ENCODE peak calls at places on chromosomes 7 and 10, in seven cellular contexts. N, Y, Z, Q, S, T and L are unnamed samples.

GRCh38 chr10:24951201-24952145 is 933 bp downstream of the PRTFDC1 start:
- DNase-seq in T (peak; percentile 70), S (no peak), N (no peak), Y (no peak), Q (peak; percentile 73), Z (no peak), L (no peak)

GRCh38 chr7:132049462-132050304 is 493.3 kb upstream of the PODXL start:
- DNase-seq in Q (peak; percentile 78), S (no peak), N (no peak), Z (no peak), Y (peak; percentile 18), T (peak; percentile 38), L (peak; percentile 32)

GRCh38 chr7:90469554-90469953 is at the start of gene PTTG1IP2:
- DNase-seq in Y (no peak), S (no peak), Q (no peak), N (no peak), T (no peak), Z (no peak), L (no peak)

GRCh38 chr7:155166673-155167370 is 96.7 kb downstream of the HTR5A start:
- DNase-seq in Z (peak; percentile 91), T (peak; percentile 90), S (no peak), N (peak; percentile 76), Q (no peak), Y (no peak), L (no peak)

GRCh38 chr10:117903854-117904253 is 142.9 kb downstream of the RAB11FIP2 start:
- DNase-seq in T (no peak), Q (no peak), N (no peak), Z (no peak), Y (no peak), S (no peak), L (no peak)

GRCh38 chr7:135889823-135890222 is 87.3 kb downstream of the MTPN start:
- DNase-seq in N (no peak), Y (no peak), S (no peak), T (no peak), Z (no peak), Q (no peak), L (no peak)

GRCh38 chr7:135768064-135768463 is 19.5 kb upstream of the FAM180A start:
- DNase-seq in S (no peak), Y (no peak), N (no peak), Q (no peak), T (no peak), Z (no peak), L (no peak)

GRCh38 chr7:128836729-128837348 is 6.6 kb downstream of the FLNC start:
- DNase-seq in Q (no peak), S (no peak), N (no peak), Y (no peak), T (no peak), Z (no peak), L (no peak)

GRCh38 chr10:103798511-103798910 is 56.9 kb downstream of the SH3PXD2A start:
- DNase-seq in Y (no peak), T (no peak), Z (no peak), N (no peak), S (no peak), Q (no peak), L (no peak)

GRCh38 chr10:84138478-84139125 is 707 bp upstream of the GHITM start:
- DNase-seq in T (no peak), Q (peak; percentile 65), Z (no peak), S (peak; percentile 12), N (no peak), Y (no peak), L (peak; percentile 11)

GRCh38 chr10:11425288-11425595 is 186.2 kb downstream of the USP6NL start:
- DNase-seq in Q (no peak), S (no peak), Z (no peak), T (peak; percentile 6), Y (no peak), N (no peak), L (no peak)

GRCh38 chr7:139044813-139045794 is 9.3 kb upstream of the ZC3HAV1L start:
- DNase-seq in Y (no peak), Z (no peak), T (no peak), N (no peak), Q (no peak), S (no peak), L (no peak)

GRCh38 chr10:110664483-110665420 is 20.6 kb downstream of the RBM20 start:
- DNase-seq in Y (peak; percentile 20), N (peak; percentile 88), Q (no peak), S (no peak), Z (peak; percentile 85), T (peak; percentile 92), L (peak; percentile 97)

GRCh38 chr10:131915484-131915883 is 14.7 kb downstream of the PPP2R2D start:
- DNase-seq in Y (no peak), Q (no peak), Z (no peak), T (no peak), S (no peak), N (no peak), L (no peak)

GRCh38 chr7:120735791-120736190 is 122.2 kb downstream of the TSPAN12 start:
- DNase-seq in N (no peak), S (no peak), Q (no peak), Y (no peak), T (peak; percentile 59), Z (no peak), L (no peak)

GRCh38 chr7:82477733-82478515 is 34.3 kb upstream of the CACNA2D1 start:
- DNase-seq in N (no peak), S (no peak), Y (no peak), T (no peak), Z (no peak), Q (no peak), L (no peak)

GRCh38 chr10:84715911-84716310 is 387.5 kb downstream of the CCSER2 start:
- DNase-seq in S (no peak), Y (peak; percentile 41), N (peak; percentile 26), Z (no peak), T (peak; percentile 14), Q (peak; percentile 21), L (peak; percentile 48)

GRCh38 chr10:48742891-48743845 is 58.5 kb downstream of the WDFY4 start:
- DNase-seq in Z (no peak), Q (no peak), Y (no peak), S (no peak), N (no peak), T (no peak), L (no peak)

GRCh38 chr10:48748573-48748972 is 63.9 kb downstream of the WDFY4 start:
- DNase-seq in S (no peak), T (no peak), Q (no peak), Y (no peak), N (no peak), Z (no peak), L (no peak)

GRCh38 chr10:48744587-48744986 is 59.9 kb downstream of the WDFY4 start:
- DNase-seq in T (no peak), N (no peak), Z (no peak), Y (no peak), Q (no peak), S (no peak), L (no peak)

GRCh38 chr10:48749254-48749787 is 64.6 kb downstream of the WDFY4 start:
- DNase-seq in T (no peak), Z (no peak), Q (no peak), N (no peak), S (no peak), Y (no peak), L (no peak)

GRCh38 chr10:48745662-48746245 is 61.1 kb downstream of the WDFY4 start:
- DNase-seq in Q (no peak), Y (no peak), T (no peak), S (no peak), Z (no peak), N (no peak), L (no peak)
- TF ChIP-seq CTCF in Q (no peak), Y (peak; percentile 59), T (no peak), S (no peak), Z (no peak), N (peak; percentile 29), L (peak; percentile 25)

DNA sequence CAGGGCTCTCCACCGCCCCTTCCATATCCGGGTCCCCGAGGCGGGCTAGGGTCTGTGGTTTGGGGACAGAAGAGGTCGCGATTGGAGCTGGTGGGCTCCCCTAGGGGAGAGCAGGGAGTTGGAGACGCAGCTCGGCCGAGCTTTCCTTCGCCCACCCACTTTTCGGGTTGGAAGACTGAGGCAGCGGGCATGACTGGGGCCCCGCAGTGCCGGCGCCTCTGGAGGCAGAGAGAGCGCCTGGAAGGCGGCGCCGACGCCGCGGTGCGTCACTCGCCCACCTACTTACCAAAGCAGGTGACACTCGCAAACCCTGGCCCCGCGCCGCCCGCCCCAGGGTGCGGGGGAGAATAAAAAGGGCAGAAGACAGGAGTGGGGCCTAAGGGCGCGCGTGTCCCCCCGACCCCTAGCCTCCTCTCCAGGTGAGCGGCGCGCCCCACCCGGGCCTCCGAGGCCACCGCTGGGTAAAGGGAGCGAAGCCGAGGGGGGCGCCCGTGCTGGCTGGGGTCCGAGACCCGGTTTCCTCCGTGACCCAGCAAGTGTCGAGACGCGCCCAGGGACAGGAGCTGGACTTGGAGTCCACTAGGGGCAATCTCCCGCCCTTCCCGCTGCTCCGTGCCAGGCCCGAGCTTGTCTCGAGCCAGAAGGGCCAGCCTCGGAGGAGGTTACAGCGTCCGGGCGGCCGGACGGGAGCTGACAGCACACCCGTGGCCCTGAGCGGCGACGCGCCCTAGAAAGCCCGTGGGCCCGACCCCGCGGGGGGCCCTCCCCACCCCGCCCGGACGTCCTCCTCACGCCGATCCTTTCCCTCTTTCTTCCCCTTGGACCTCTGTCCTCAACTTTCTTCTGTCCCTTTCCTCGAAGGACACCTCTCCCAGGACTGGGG is 34.4 kb upstream of the GRID1 start:
- DNase-seq in N (peak; percentile 25), Z (no peak), T (peak; percentile 42), Q (peak; percentile 52), Y (peak; percentile 27), S (peak; percentile 54), L (peak; percentile 47)
- H3K27me3 ChIP-seq in N (no peaks in the 10 kb centered on the region), Z (no peaks in the 10 kb centered on the region), T (peaks cover 47% of the 10 kb centered on the region), Q (no peaks in the 10 kb centered on the region), Y (peaks cover 4% of the 10 kb centered on the region), S (peaks cover 35% of the 10 kb centered on the region), L (no peaks in the 10 kb centered on the region)

GRCh38 chr10:71984798-71985388 is 20.7 kb downstream of the CHST3 start:
- DNase-seq in S (no peak), Q (no peak), T (peak; percentile 19), Z (no peak), N (no peak), Y (no peak), L (no peak)
- H3K4me3 ChIP-seq in S (no peak overlapping the region), Q (no peak overlapping the region), T (no peak overlapping the region), Z (no peak overlapping the region), N (no peak overlapping the region), Y (no peak overlapping the region), L (no peak overlapping the region)

DNA sequence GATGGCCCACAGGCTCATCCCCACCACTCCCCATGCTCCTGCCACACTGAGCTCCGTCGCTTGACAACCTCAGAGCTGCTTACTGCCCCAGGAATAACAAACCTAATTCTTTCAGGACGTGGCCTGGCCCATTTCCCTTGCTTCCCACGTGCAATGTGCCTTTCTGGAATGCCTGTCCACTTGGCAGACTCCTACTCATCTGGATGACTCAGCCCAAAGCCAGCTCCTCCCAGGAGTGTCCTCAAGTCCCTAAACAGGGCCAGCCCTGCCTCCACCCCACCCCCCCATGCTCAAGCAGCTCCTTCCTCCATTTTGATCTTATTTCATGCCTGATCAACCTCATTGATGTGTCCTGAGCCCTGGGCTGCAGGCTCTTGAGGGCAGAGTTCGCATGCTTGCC is 164.9 kb upstream of the RNF32 start:
- DNase-seq in Q (no peak), N (no peak), T (no peak), Z (peak; percentile 30), Y (no peak), S (no peak), L (peak; percentile 3)
- TF ChIP-seq CTCF in Q (no peak), N (no peak), T (no peak), Z (no peak), Y (no peak), S (no peak), L (no peak)

DNA sequence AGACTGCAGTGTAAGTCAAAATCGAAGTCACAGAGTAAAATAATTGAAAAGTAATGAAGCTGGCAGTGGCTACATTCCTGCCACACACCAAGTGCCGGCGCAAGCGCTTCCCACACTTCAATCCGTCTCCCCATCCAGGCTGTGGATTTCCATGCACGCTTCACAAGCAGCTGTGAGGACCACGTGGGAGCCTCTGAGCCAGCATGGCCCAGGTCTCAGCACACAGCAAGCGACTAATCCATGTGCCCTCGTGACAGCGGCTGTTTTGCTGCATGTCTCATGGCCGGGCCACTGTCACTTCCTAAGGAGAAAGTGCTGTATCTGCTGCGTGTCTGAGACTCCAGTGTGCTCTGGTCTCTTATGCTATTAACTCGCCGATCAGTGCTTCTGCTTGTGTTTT is 566.9 kb downstream of the DNAJB6 start:
- DNase-seq in S (no peak), Z (no peak), T (no peak), N (no peak), Y (no peak), Q (no peak), L (no peak)
- H3K27me3 ChIP-seq in S (no peaks in the 10 kb centered on the region), Z (no peaks in the 10 kb centered on the region), T (no peaks in the 10 kb centered on the region), N (no peaks in the 10 kb centered on the region), Y (no peaks in the 10 kb centered on the region), Q (no peaks in the 10 kb centered on the region), L (no peaks in the 10 kb centered on the region)